ENCODE peak calls at places on chromosome 7, in eight cellular contexts. D is OCI-LY7; B is CD8-positive, alpha-beta T cell; C is Peyer's patch; G is tibial artery; N is heart left ventricle; I is fibroblast of pulmonary artery; K is transverse colon. X is an unnamed sample.

GRCh38 chr7:107659666-107660065 is 962 bp upstream of the SLC26A4 start:
- DNase-seq in D (no peak), B (no peak), C (no peak), G (no peak), N (no peak), I (peak), K (no peak), X (no peak)

GRCh38 chr7:127150543-127150942 is 102.2 kb downstream of the GRM8 start:
- DNase-seq in D (no peak), B (no peak), C (no peak), G (no peak), N (no peak), I (no peak), K (no peak), X (no peak)

GRCh38 chr7:155885162-155886160 is 73.2 kb upstream of the SHH start:
- DNase-seq in D (no peak), B (no peak), C (no peak), G (no peak), N (peak), I (peak), K (no peak), X (no peak)

GRCh38 chr7:13874783-13875182 is 114.7 kb downstream of the ETV1 start:
- DNase-seq in D (no peak), B (no peak), C (no peak), G (no peak), N (no peak), I (peak), K (no peak), X (no peak)

GRCh38 chr7:140719711-140720110 is 23.2 kb downstream of the NDUFB2 start:
- DNase-seq in D (no peak), B (no peak), C (no peak), G (no peak), N (no peak), I (peak), K (no peak), X (no peak)

GRCh38 chr7:106358103-106358663 is 73.4 kb upstream of the NAMPT start:
- DNase-seq in D (no peak), B (no peak), C (no peak), G (no peak), N (no peak), I (peak), K (no peak), X (no peak)

GRCh38 chr7:27122075-27122910 is 8.3 kb downstream of the HOXA4 start:
- DNase-seq in D (no peak), B (no peak), C (no peak), G (no peak), N (no peak), I (no peak), K (peak), X (no peak)

GRCh38 chr7:115038158-115038557 is 116.3 kb downstream of the MDFIC start:
- DNase-seq in D (no peak), B (no peak), C (no peak), G (no peak), N (no peak), I (no peak), K (no peak), X (no peak)

GRCh38 chr7:31109751-31110150 is 57.6 kb downstream of the ADCYAP1R1 start:
- DNase-seq in D (no peak), B (no peak), C (no peak), G (no peak), N (no peak), I (no peak), K (no peak), X (no peak)

GRCh38 chr7:146094356-146094755 is 22.2 kb upstream of the CNTNAP2 start:
- DNase-seq in D (no peak), B (no peak), C (no peak), G (no peak), N (no peak), I (no peak), K (no peak), X (no peak)

GRCh38 chr7:151060416-151061234 is 1.2 kb downstream of the SLC4A2 start:
- DNase-seq in D (peak), B (no peak), C (no peak), G (no peak), N (no peak), I (peak), K (peak), X (no peak)

GRCh38 chr7:21169667-21170605 is 257.9 kb upstream of the SP4 start:
- DNase-seq in D (no peak), B (no peak), C (no peak), G (no peak), N (no peak), I (no peak), K (no peak), X (no peak)

GRCh38 chr7:92421676-92422435 is 25.4 kb upstream of the GATAD1 start:
- DNase-seq in D (peak), B (no peak), C (no peak), G (no peak), N (no peak), I (peak), K (no peak), X (no peak)

GRCh38 chr7:117186218-117186617 is 136.6 kb downstream of the WNT2 start:
- DNase-seq in D (no peak), B (no peak), C (no peak), G (no peak), N (no peak), I (peak), K (no peak), X (no peak)

GRCh38 chr7:8567626-8568025 is 134.2 kb downstream of the NXPH1 start:
- DNase-seq in D (no peak), B (no peak), C (no peak), G (no peak), N (no peak), I (no peak), K (no peak), X (no peak)

GRCh38 chr7:30162622-30163124 is 27.9 kb downstream of the MTURN start:
- DNase-seq in D (no peak), B (no peak), C (no peak), G (no peak), N (no peak), I (peak), K (no peak), X (no peak)

GRCh38 chr7:42175834-42176745 is 60.9 kb downstream of the GLI3 start:
- DNase-seq in D (no peak), B (no peak), C (no peak), G (no peak), N (no peak), I (no peak), K (no peak), X (no peak)

GRCh38 chr7:151094675-151095074 is 8.4 kb downstream of the AGAP3 start:
- DNase-seq in D (no peak), B (no peak), C (no peak), G (no peak), N (no peak), I (no peak), K (no peak), X (no peak)

GRCh38 chr7:93301736-93302135 is 69.6 kb downstream of the VPS50 start:
- DNase-seq in D (no peak), B (no peak), C (no peak), G (no peak), N (no peak), I (no peak), K (no peak), X (no peak)

GRCh38 chr7:100863406-100863950 is 3.7 kb upstream of the TRIP6 start:
- DNase-seq in D (no peak), B (no peak), C (no peak), G (no peak), N (no peak), I (no peak), K (no peak), X (no peak)

GRCh38 chr7:4014649-4015048 is 667.4 kb upstream of the FOXK1 start:
- DNase-seq in D (no peak), B (no peak), C (no peak), G (no peak), N (no peak), I (no peak), K (no peak), X (no peak)

GRCh38 chr7:150955519-150956394 is 22.4 kb downstream of the KCNH2 start:
- DNase-seq in D (no peak), B (no peak), C (no peak), G (no peak), N (peak), I (no peak), K (peak), X (no peak)

GRCh38 chr7:115844857-115845256 is 185.7 kb downstream of the TFEC start:
- DNase-seq in D (no peak), B (no peak), C (no peak), G (no peak), N (no peak), I (peak), K (no peak), X (no peak)

GRCh38 chr7:78543976-78544375 is 745.4 kb downstream of the PHTF2 start:
- DNase-seq in D (no peak), B (no peak), C (no peak), G (no peak), N (no peak), I (no peak), K (no peak), X (no peak)

GRCh38 chr7:154375956-154376355 is 323.8 kb downstream of the DPP6 start:
- DNase-seq in D (no peak), B (no peak), C (no peak), G (no peak), N (no peak), I (no peak), K (no peak), X (no peak)

GRCh38 chr7:46478046-46478445 is 557.0 kb upstream of the IGFBP3 start:
- DNase-seq in D (no peak), B (no peak), C (no peak), G (no peak), N (no peak), I (no peak), K (no peak), X (no peak)

GRCh38 chr7:33645096-33645495 is 260.2 kb upstream of the BMPER start:
- DNase-seq in D (no peak), B (no peak), C (no peak), G (no peak), N (no peak), I (no peak), K (no peak), X (no peak)

GRCh38 chr7:95596183-95597135 is at the start of gene PDK4:
- DNase-seq in D (no peak), B (no peak), C (peak), G (peak), N (peak), I (peak), K (peak), X (no peak)

GRCh38 chr7:84686373-84686772 is 491.8 kb upstream of the SEMA3A start:
- DNase-seq in D (no peak), B (no peak), C (no peak), G (no peak), N (no peak), I (no peak), K (no peak), X (no peak)

GRCh38 chr7:7524121-7524520 is 11.6 kb downstream of the COL28A1 start:
- DNase-seq in D (no peak), B (no peak), C (no peak), G (no peak), N (no peak), I (no peak), K (no peak), X (no peak)

GRCh38 chr7:84629216-84629615 is 434.6 kb upstream of the SEMA3A start:
- DNase-seq in D (no peak), B (no peak), C (no peak), G (no peak), N (no peak), I (no peak), K (no peak), X (no peak)

GRCh38 chr7:26860361-26860760 is 4.0 kb downstream of the SKAP2 start:
- DNase-seq in D (no peak), B (no peak), C (no peak), G (no peak), N (no peak), I (no peak), K (peak), X (no peak)

GRCh38 chr7:44486693-44487092 is 3.8 kb downstream of the NUDCD3 start:
- DNase-seq in D (no peak), B (no peak), C (no peak), G (no peak), N (no peak), I (peak), K (no peak), X (no peak)

GRCh38 chr7:149622444-149623210 is 125.0 kb upstream of the ZNF746 start:
- DNase-seq in D (no peak), B (no peak), C (no peak), G (no peak), N (no peak), I (no peak), K (no peak), X (no peak)

GRCh38 chr7:108459922-108460551 is 3.8 kb upstream of the NRCAM start:
- DNase-seq in D (peak), B (no peak), C (no peak), G (no peak), N (no peak), I (peak), K (no peak), X (peak)

GRCh38 chr7:103573479-103574058 is 127.6 kb upstream of the SLC26A5 start:
- DNase-seq in D (peak), B (no peak), C (no peak), G (no peak), N (no peak), I (peak), K (no peak), X (no peak)

GRCh38 chr7:2613926-2614613 is 17.7 kb upstream of the TTYH3 start:
- DNase-seq in D (peak), B (no peak), C (no peak), G (peak), N (no peak), I (peak), K (no peak), X (no peak)
- H3K4me3 ChIP-seq in D (no peak), B (no peak), C (no peak), G (peak), N (peak), I (no peak), K (no peak), X (no peak)

GRCh38 chr7:134078991-134079390 is 48.1 kb upstream of the LRGUK start:
- DNase-seq in D (peak), B (no peak), C (no peak), G (no peak), N (no peak), I (no peak), K (no peak), X (no peak)

GRCh38 chr7:134070673-134071072 is 56.5 kb upstream of the LRGUK start:
- DNase-seq in D (no peak), B (no peak), C (no peak), G (no peak), N (no peak), I (no peak), K (no peak), X (no peak)

GRCh38 chr7:134071355-134072331 is 55.5 kb upstream of the LRGUK start:
- DNase-seq in D (no peak), B (no peak), C (no peak), G (no peak), N (no peak), I (no peak), K (no peak), X (no peak)

GRCh38 chr7:134081695-134082094 is 45.4 kb upstream of the LRGUK start:
- DNase-seq in D (no peak), B (no peak), C (no peak), G (no peak), N (no peak), I (no peak), K (no peak), X (no peak)

DNA sequence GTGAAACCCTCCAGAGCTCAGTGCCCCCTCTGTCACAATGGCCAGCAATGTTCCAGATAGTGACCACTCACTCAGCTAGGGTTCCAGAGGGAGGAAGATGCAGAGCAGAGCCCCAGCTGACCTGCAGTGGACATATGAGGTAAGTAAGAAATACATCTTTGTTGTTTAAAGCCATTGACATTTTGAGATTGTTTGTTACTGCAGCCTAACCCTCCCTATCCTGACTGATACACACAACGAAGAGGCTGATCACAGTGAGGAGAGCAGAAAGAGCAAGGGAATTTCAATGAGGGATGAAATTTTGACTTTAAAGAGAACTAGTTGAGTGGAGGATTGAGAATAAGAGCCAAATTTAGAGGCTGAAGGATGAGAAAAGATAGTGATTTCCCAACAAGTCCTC is 51.3 kb upstream of the LRGUK start:
- DNase-seq in D (no peak), B (no peak), C (no peak), G (no peak), N (no peak), I (no peak), K (no peak), X (no peak)
- H3K4me3 ChIP-seq in D (no peak), B (no peak), C (no peak), G (no peak), N (no peak), I (no peak), K (no peak), X (no peak)

GRCh38 chr7:55019691-55020480 is 1.1 kb downstream of the EGFR start:
- DNase-seq in D (no peak), B (no peak), C (no peak), G (no peak), N (no peak), I (no peak), K (peak), X (no peak)
- H3K4me3 ChIP-seq in D (no peak), B (no peak), C (peak), G (peak), N (peak), I (peak), K (peak), X (no peak)

GRCh38 chr7:23468721-23469149 is 1.6 kb downstream of the IGF2BP3 start:
- DNase-seq in D (peak), B (no peak), C (no peak), G (no peak), N (no peak), I (no peak), K (peak), X (peak)
- H3K4me3 ChIP-seq in D (peak), B (peak), C (peak), G (peak), N (peak), I (peak), K (peak), X (peak)

X was measured in naive thymus-derived CD4-positive, alpha-beta T cell.